ENCODE peak calls at places on chromosomes 6 and 20, in seven cellular contexts. One of them, this sample, is unnamed.

GRCh38 chr20:50019466-50020256 is 36.9 kb downstream of the SNAI1 start:
- DNase-seq in HepG2: no peak
- DNase-seq in K562: no peak
- DNase-seq in H1: no peak
- DNase-seq in HCT116: no peak
- DNase-seq in GM12878: no peak
- DNase-seq in SK-N-SH: no peak
- DNase-seq in this sample: peak; percentile 66

GRCh38 chr20:10074513-10074912 is 39.7 kb downstream of the ANKEF1 start:
- DNase-seq in SK-N-SH: no peak
- DNase-seq in H1: no peak
- DNase-seq in K562: no peak
- DNase-seq in GM12878: no peak
- DNase-seq in HepG2: peak; percentile 38
- DNase-seq in HCT116: peak; percentile 29
- DNase-seq in this sample: no peak

GRCh38 chr20:51831891-51832675 is 29.8 kb upstream of the SALL4 start:
- DNase-seq in H1: no peak
- DNase-seq in SK-N-SH: no peak
- DNase-seq in HepG2: no peak
- DNase-seq in K562: no peak
- DNase-seq in HCT116: no peak
- DNase-seq in GM12878: no peak
- DNase-seq in this sample: no peak

GRCh38 chr6:46390153-46390876 is 100.9 kb downstream of the RCAN2 start:
- DNase-seq in SK-N-SH: no peak
- DNase-seq in HCT116: no peak
- DNase-seq in K562: no peak
- DNase-seq in H1: no peak
- DNase-seq in HepG2: no peak
- DNase-seq in GM12878: no peak
- DNase-seq in this sample: no peak

GRCh38 chr20:51221791-51222408 is 199.0 kb upstream of the KCNG1 start:
- DNase-seq in HepG2: no peak
- DNase-seq in H1: peak; percentile 23
- DNase-seq in GM12878: no peak
- DNase-seq in HCT116: peak; percentile 40
- DNase-seq in K562: no peak
- DNase-seq in SK-N-SH: no peak
- DNase-seq in this sample: peak; percentile 48

GRCh38 chr6:53484409-53485280 is 60.3 kb downstream of the GCLC start:
- DNase-seq in H1: no peak
- DNase-seq in HepG2: peak; percentile 67
- DNase-seq in SK-N-SH: peak; percentile 27
- DNase-seq in GM12878: no peak
- DNase-seq in K562: peak; percentile 59
- DNase-seq in HCT116: peak; percentile 55
- DNase-seq in this sample: no peak

GRCh38 chr20:51529027-51529749 is 13.3 kb downstream of the NFATC2 start:
- DNase-seq in H1: no peak
- DNase-seq in GM12878: no peak
- DNase-seq in K562: peak; percentile 46
- DNase-seq in HCT116: no peak
- DNase-seq in SK-N-SH: no peak
- DNase-seq in HepG2: no peak
- DNase-seq in this sample: no peak

GRCh38 chr6:14040042-14040441 is 77.5 kb upstream of the CD83 start:
- DNase-seq in HCT116: no peak
- DNase-seq in H1: no peak
- DNase-seq in SK-N-SH: no peak
- DNase-seq in HepG2: peak; percentile 11
- DNase-seq in K562: peak; percentile 44
- DNase-seq in GM12878: no peak
- DNase-seq in this sample: no peak

GRCh38 chr6:14981960-14982359 is 263.9 kb upstream of the JARID2 start:
- DNase-seq in K562: no peak
- DNase-seq in HCT116: no peak
- DNase-seq in GM12878: no peak
- DNase-seq in SK-N-SH: no peak
- DNase-seq in H1: no peak
- DNase-seq in HepG2: no peak
- DNase-seq in this sample: no peak

GRCh38 chr6:5529733-5530132 is 268.4 kb downstream of the FARS2 start:
- DNase-seq in GM12878: no peak
- DNase-seq in HepG2: no peak
- DNase-seq in H1: no peak
- DNase-seq in K562: no peak
- DNase-seq in HCT116: no peak
- DNase-seq in SK-N-SH: no peak
- DNase-seq in this sample: no peak

GRCh38 chr6:133083248-133083967 is 157.7 kb upstream of the EYA4 start:
- DNase-seq in SK-N-SH: no peak
- DNase-seq in H1: no peak
- DNase-seq in HCT116: no peak
- DNase-seq in K562: no peak
- DNase-seq in HepG2: no peak
- DNase-seq in GM12878: no peak
- DNase-seq in this sample: no peak

GRCh38 chr6:47042238-47042843 is at the start of gene ADGRF1:
- DNase-seq in HepG2: no peak
- DNase-seq in GM12878: no peak
- DNase-seq in K562: no peak
- DNase-seq in SK-N-SH: no peak
- DNase-seq in HCT116: no peak
- DNase-seq in H1: no peak
- DNase-seq in this sample: peak; percentile 59

GRCh38 chr20:59994697-59995122 is 36.5 kb downstream of the CDH26 start:
- DNase-seq in HCT116: peak; percentile 55
- DNase-seq in HepG2: no peak
- DNase-seq in K562: peak; percentile 48
- DNase-seq in H1: peak; percentile 65
- DNase-seq in GM12878: no peak
- DNase-seq in SK-N-SH: no peak
- DNase-seq in this sample: peak; percentile 78

GRCh38 chr6:42141603-42142117 is 760 bp downstream of the C6orf132 start:
- DNase-seq in SK-N-SH: no peak
- DNase-seq in HCT116: no peak
- DNase-seq in H1: no peak
- DNase-seq in K562: no peak
- DNase-seq in GM12878: no peak
- DNase-seq in HepG2: no peak
- DNase-seq in this sample: no peak

DNA sequence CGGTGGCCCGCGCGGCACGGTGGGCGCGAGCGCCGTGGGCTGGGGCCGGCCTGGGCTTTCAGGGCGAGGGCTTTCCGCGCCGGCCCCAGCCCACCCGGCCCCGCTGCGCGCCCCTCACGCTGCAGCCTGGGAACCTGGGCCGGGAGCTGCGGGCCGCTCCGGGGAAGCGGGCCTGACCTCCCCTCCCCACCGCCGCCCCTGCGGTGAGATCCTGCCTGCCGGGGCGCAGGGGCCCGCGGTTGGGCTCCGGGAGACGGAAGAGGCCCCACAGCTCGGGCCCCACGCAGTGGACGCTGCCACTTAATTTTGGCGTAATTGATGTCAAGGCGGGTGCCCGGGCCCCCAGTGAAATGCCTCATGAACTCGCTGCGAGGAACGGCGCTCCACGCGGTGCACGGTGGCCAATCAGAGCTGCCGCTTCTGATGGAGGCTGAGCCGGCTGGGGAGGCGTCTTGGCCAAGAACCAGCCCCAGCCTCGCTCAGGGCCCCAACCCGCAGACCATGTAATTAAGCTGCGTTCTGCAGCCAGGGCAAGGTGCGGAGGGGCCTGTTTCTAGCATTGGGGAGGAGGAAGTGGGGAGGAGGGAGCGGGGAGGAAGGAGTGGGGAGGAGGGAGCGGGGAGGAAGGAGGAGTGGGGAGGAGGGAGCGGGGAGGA is 96.1 kb upstream of the BHLHE23 start:
- DNase-seq in K562: no peak
- DNase-seq in GM12878: no peak
- DNase-seq in H1: no peak
- DNase-seq in HepG2: no peak
- DNase-seq in HCT116: no peak
- DNase-seq in SK-N-SH: peak; percentile 61
- DNase-seq in this sample: no peak
- TF ChIP-seq JUND in K562: no peak
- TF ChIP-seq JUND in GM12878: no peak
- TF ChIP-seq JUND in H1: no peak
- TF ChIP-seq JUND in HepG2: no peak
- TF ChIP-seq JUND in HCT116: no peak
- TF ChIP-seq JUND in SK-N-SH: no peak
- TF ChIP-seq JUND in this sample: no peak

DNA sequence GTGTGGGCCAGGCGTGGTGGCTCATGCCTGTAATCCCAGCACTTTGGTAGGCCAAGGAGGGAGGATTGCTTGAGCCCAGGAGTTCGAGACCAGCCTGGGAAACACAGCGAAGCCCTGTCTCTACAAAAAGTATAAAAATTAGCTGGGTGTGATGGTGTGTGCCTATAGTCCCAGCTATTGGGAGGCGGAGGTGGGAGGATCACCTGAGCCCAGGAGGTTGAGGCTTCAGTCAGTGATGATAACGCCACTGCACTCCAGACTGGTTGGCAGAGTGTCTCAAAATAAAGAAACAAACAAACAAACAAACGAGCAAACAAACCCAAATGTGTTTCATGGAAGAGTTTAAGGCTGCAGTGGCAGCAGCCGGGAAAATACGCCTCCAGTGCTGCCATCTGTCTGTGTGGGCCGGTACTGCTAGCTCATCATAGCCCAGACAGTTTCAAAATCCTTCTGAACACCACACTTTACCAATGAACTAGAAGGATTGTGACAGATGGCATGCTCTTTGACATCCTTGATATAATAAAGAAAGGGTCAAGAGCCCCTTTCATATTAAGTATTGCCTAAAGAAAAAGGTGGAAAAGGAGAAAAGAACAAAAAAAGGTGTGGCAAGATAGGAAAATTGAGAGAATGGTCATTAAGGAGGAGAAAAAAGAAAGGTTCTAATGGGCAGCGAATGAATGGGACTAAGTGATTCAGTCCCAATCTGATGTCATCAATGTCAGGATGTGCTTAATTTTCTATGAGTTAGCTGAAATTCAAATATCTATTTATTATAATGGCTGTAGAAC is 298.6 kb downstream of the SYNE1 start:
- DNase-seq in SK-N-SH: peak; percentile 59
- DNase-seq in HepG2: peak; percentile 23
- DNase-seq in HCT116: no peak
- DNase-seq in K562: peak; percentile 41
- DNase-seq in GM12878: no peak
- DNase-seq in H1: no peak
- DNase-seq in this sample: peak; percentile 46
- TF ChIP-seq JUND in SK-N-SH: no peak
- TF ChIP-seq JUND in HepG2: no peak
- TF ChIP-seq JUND in HCT116: no peak
- TF ChIP-seq JUND in K562: no peak
- TF ChIP-seq JUND in GM12878: no peak
- TF ChIP-seq JUND in H1: no peak
- TF ChIP-seq JUND in this sample: no peak

GRCh38 chr6:147389463-147389862 is 119.0 kb upstream of the SAMD5 start:
- DNase-seq in H1: no peak
- DNase-seq in HCT116: no peak
- DNase-seq in SK-N-SH: no peak
- DNase-seq in HepG2: no peak
- DNase-seq in GM12878: no peak
- DNase-seq in K562: no peak
- DNase-seq in this sample: no peak

GRCh38 chr6:147397306-147397705 is 111.2 kb upstream of the SAMD5 start:
- DNase-seq in K562: no peak
- DNase-seq in SK-N-SH: no peak
- DNase-seq in HCT116: no peak
- DNase-seq in HepG2: no peak
- DNase-seq in GM12878: no peak
- DNase-seq in H1: no peak
- DNase-seq in this sample: no peak

GRCh38 chr6:147390909-147391536 is 117.5 kb upstream of the SAMD5 start:
- DNase-seq in H1: no peak
- DNase-seq in SK-N-SH: no peak
- DNase-seq in K562: no peak
- DNase-seq in HCT116: peak; percentile 21
- DNase-seq in GM12878: no peak
- DNase-seq in HepG2: peak; percentile 27
- DNase-seq in this sample: peak; percentile 62

GRCh38 chr6:147395158-147395557 is 113.3 kb upstream of the SAMD5 start:
- DNase-seq in SK-N-SH: no peak
- DNase-seq in HCT116: no peak
- DNase-seq in GM12878: no peak
- DNase-seq in H1: no peak
- DNase-seq in K562: no peak
- DNase-seq in HepG2: no peak
- DNase-seq in this sample: no peak

DNA sequence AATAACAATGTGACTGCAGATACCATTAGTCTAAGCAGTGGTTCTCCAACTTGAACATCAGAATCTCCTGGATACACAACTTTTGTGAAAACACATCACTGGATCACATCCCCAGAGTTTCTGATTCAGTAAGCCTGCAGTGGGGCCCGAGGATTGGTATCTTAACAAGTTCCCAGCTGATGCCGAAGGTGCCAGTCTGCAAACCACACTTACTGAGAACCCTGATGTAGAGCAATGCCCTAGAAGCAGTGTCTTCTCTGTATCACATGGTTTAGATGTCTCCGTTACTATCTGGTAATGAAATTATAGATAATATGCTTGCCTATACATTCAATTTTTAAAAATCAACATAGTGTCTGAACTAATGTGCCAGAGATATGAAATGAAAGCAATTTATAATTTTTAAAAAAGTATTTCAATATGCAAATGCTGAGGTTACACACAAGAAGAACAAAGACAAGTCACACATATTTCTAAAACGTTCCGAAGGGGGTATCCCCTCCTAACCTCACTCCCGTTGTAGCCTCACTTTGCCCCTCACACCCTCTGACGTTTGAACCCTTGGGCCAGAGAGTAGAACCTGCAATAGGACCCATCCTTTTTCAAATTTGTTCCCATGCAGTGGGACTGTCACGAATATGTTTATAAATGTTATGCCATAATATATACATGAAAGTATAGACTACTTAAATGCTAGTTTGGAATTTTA is 115.4 kb upstream of the SAMD5 start:
- DNase-seq in GM12878: no peak
- DNase-seq in SK-N-SH: no peak
- DNase-seq in K562: no peak
- DNase-seq in HCT116: no peak
- DNase-seq in HepG2: no peak
- DNase-seq in H1: no peak
- DNase-seq in this sample: no peak
- TF ChIP-seq JUND in GM12878: no peak
- TF ChIP-seq JUND in SK-N-SH: no peak
- TF ChIP-seq JUND in K562: no peak
- TF ChIP-seq JUND in HCT116: no peak
- TF ChIP-seq JUND in HepG2: no peak
- TF ChIP-seq JUND in H1: no peak
- TF ChIP-seq JUND in this sample: no peak

DNA sequence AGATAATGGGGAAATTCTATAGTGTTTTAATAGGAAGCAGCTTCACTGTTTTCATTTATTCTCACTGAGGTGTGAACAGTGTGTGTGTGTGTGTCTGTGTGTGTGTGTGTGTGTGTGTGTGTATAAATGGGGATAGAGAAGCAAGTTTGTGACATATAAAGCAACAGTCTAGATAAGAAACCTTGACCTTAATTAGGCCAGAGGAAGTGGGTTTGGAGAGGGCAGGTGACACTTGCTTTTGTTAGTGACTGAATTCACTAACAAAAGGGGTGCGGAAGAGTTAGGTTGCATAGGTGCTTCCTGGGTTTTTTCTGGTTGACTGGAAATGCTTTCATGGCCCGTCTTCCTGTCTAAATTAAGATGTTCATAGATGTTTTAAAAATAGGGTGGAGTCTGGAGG is 515.7 kb upstream of the FLRT3 start:
- DNase-seq in K562: no peak
- DNase-seq in HCT116: no peak
- DNase-seq in SK-N-SH: no peak
- DNase-seq in GM12878: peak; percentile 71
- DNase-seq in HepG2: no peak
- DNase-seq in H1: no peak
- DNase-seq in this sample: no peak
- TF ChIP-seq JUND in K562: no peak
- TF ChIP-seq JUND in HCT116: no peak
- TF ChIP-seq JUND in SK-N-SH: no peak
- TF ChIP-seq JUND in GM12878: no peak
- TF ChIP-seq JUND in HepG2: no peak
- TF ChIP-seq JUND in H1: no peak
- TF ChIP-seq JUND in this sample: no peak

This sample was measured in T47D.